ENCODE peak calls at places on chromosomes 7 and 10, in seven cellular contexts. One of them, this sample, is unnamed.

GRCh38 chr7:18163091-18163490 is 135.4 kb upstream of the PRPS1L1 start:
- DNase-seq in PC-3: no peak
- DNase-seq in neural progenitor cell: no peak
- DNase-seq in GM23338: no peak
- DNase-seq in HCT116: no peak
- DNase-seq in OCI-LY7: no peak
- DNase-seq in SK-N-SH: no peak
- DNase-seq in this sample: no peak

GRCh38 chr7:69534461-69535041 is 63.7 kb upstream of the AUTS2 start:
- DNase-seq in PC-3: no peak
- DNase-seq in neural progenitor cell: peak
- DNase-seq in GM23338: peak
- DNase-seq in HCT116: no peak
- DNase-seq in OCI-LY7: no peak
- DNase-seq in SK-N-SH: no peak
- DNase-seq in this sample: no peak

GRCh38 chr10:725786-726185 is 36.3 kb upstream of the DIP2C start:
- DNase-seq in PC-3: no peak
- DNase-seq in neural progenitor cell: no peak
- DNase-seq in GM23338: no peak
- DNase-seq in HCT116: no peak
- DNase-seq in OCI-LY7: no peak
- DNase-seq in SK-N-SH: no peak
- DNase-seq in this sample: no peak

GRCh38 chr10:85445702-85446101 is 920.9 kb downstream of the GRID1 start:
- DNase-seq in PC-3: no peak
- DNase-seq in neural progenitor cell: no peak
- DNase-seq in GM23338: no peak
- DNase-seq in HCT116: no peak
- DNase-seq in OCI-LY7: no peak
- DNase-seq in SK-N-SH: no peak
- DNase-seq in this sample: no peak

GRCh38 chr7:44748948-44749731 is 493 bp downstream of the ZMIZ2 start:
- DNase-seq in PC-3: no peak
- DNase-seq in neural progenitor cell: peak
- DNase-seq in GM23338: peak
- DNase-seq in HCT116: no peak
- DNase-seq in OCI-LY7: peak
- DNase-seq in SK-N-SH: peak
- DNase-seq in this sample: peak

GRCh38 chr7:6128205-6128604 is 97.0 kb downstream of the ANKRD61 start:
- DNase-seq in PC-3: no peak
- DNase-seq in neural progenitor cell: no peak
- DNase-seq in GM23338: no peak
- DNase-seq in HCT116: no peak
- DNase-seq in OCI-LY7: no peak
- DNase-seq in SK-N-SH: no peak
- DNase-seq in this sample: no peak

GRCh38 chr7:105790996-105791395 is 85.4 kb downstream of the ATXN7L1 start:
- DNase-seq in PC-3: peak
- DNase-seq in neural progenitor cell: no peak
- DNase-seq in GM23338: no peak
- DNase-seq in HCT116: peak
- DNase-seq in OCI-LY7: no peak
- DNase-seq in SK-N-SH: no peak
- DNase-seq in this sample: no peak

GRCh38 chr7:38232475-38233366 is 40.7 kb downstream of the TARP start:
- DNase-seq in PC-3: no peak
- DNase-seq in neural progenitor cell: no peak
- DNase-seq in GM23338: no peak
- DNase-seq in HCT116: no peak
- DNase-seq in OCI-LY7: no peak
- DNase-seq in SK-N-SH: no peak
- DNase-seq in this sample: no peak

GRCh38 chr7:129831424-129832058 is 121.2 kb downstream of the UBE2H start:
- DNase-seq in PC-3: peak
- DNase-seq in neural progenitor cell: peak
- DNase-seq in GM23338: peak
- DNase-seq in HCT116: peak
- DNase-seq in OCI-LY7: no peak
- DNase-seq in SK-N-SH: no peak
- DNase-seq in this sample: peak

GRCh38 chr10:78178940-78179339 is 145.3 kb downstream of the RPS24 start:
- DNase-seq in PC-3: peak
- DNase-seq in neural progenitor cell: no peak
- DNase-seq in GM23338: peak
- DNase-seq in HCT116: no peak
- DNase-seq in OCI-LY7: no peak
- DNase-seq in SK-N-SH: no peak
- DNase-seq in this sample: no peak

GRCh38 chr10:113705344-113705878 is 25.7 kb downstream of the CASP7 start:
- DNase-seq in PC-3: no peak
- DNase-seq in neural progenitor cell: no peak
- DNase-seq in GM23338: no peak
- DNase-seq in HCT116: no peak
- DNase-seq in OCI-LY7: no peak
- DNase-seq in SK-N-SH: no peak
- DNase-seq in this sample: no peak

GRCh38 chr10:79221110-79222051 is 125.9 kb upstream of the PPIF start:
- DNase-seq in PC-3: no peak
- DNase-seq in neural progenitor cell: peak
- DNase-seq in GM23338: peak
- DNase-seq in HCT116: no peak
- DNase-seq in OCI-LY7: no peak
- DNase-seq in SK-N-SH: peak
- DNase-seq in this sample: peak

GRCh38 chr7:80879849-80880248 is 39.0 kb downstream of the SEMA3C start:
- DNase-seq in PC-3: peak
- DNase-seq in neural progenitor cell: no peak
- DNase-seq in GM23338: no peak
- DNase-seq in HCT116: no peak
- DNase-seq in OCI-LY7: no peak
- DNase-seq in SK-N-SH: no peak
- DNase-seq in this sample: no peak
- TF ChIP-seq EZH2phosphoT487 in PC-3: no peak
- TF ChIP-seq EZH2phosphoT487 in neural progenitor cell: no peak
- TF ChIP-seq EZH2phosphoT487 in GM23338: no peak
- TF ChIP-seq EZH2phosphoT487 in HCT116: no peak
- TF ChIP-seq EZH2phosphoT487 in OCI-LY7: no peak
- TF ChIP-seq EZH2phosphoT487 in SK-N-SH: no peak
- TF ChIP-seq EZH2phosphoT487 in this sample: no peak

DNA sequence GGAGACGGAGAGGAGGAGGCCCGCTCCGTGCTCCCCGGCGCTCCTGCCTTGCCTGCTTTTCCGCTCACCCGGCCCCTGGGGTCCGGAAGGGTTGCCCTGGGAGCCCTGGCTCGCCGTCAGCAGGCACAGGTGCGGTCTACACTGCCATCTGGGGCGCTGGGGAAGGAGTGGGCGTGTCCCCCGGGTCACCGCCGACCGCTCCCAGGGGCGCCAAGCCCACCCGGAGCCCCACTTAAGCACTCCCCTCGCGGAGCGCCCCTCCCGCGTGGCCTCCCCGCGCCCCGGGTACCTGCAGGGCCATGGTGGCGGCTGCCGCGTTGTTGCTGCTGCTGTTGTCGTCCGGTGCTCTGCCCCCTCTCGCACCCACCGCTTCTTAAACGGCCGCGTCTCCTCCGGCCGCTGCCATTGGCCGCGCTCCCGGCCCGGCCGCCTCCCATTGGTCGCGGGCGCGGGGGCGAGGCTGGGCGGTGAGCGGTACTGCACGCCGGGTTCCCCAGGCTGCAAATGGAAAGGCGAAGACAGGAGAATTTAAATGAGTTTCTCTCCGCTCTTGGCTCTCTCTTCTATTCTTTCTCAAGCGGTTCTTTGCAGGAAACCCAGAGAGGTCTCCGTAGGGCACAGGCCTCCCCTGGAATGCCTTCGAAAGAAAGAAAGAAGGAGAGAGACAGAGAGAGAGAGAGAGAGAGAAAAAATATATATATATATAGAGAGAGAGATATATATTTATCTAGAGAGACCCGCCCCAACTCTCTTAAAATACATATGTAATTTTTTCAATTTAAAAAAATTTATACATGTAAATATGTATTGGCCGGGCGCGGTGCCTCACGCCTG is at the start of gene ACBD7:
- DNase-seq in PC-3: peak
- DNase-seq in neural progenitor cell: peak
- DNase-seq in GM23338: peak
- DNase-seq in HCT116: peak
- DNase-seq in OCI-LY7: peak
- DNase-seq in SK-N-SH: peak
- DNase-seq in this sample: peak
- TF ChIP-seq CTCF in PC-3: no peak
- TF ChIP-seq CTCF in neural progenitor cell: peak
- TF ChIP-seq CTCF in GM23338: peak
- TF ChIP-seq CTCF in HCT116: no peak
- TF ChIP-seq CTCF in OCI-LY7: peak
- TF ChIP-seq CTCF in SK-N-SH: peak
- TF ChIP-seq CTCF in this sample: no peak

GRCh38 chr10:3926268-3926667 is 141.3 kb upstream of the KLF6 start:
- DNase-seq in PC-3: no peak
- DNase-seq in neural progenitor cell: no peak
- DNase-seq in GM23338: no peak
- DNase-seq in HCT116: no peak
- DNase-seq in OCI-LY7: no peak
- DNase-seq in SK-N-SH: no peak
- DNase-seq in this sample: no peak
- H3K27ac ChIP-seq in PC-3: no peak
- H3K27ac ChIP-seq in neural progenitor cell: no peak
- H3K27ac ChIP-seq in GM23338: no peak
- H3K27ac ChIP-seq in HCT116: no peak
- H3K27ac ChIP-seq in OCI-LY7: no peak
- H3K27ac ChIP-seq in SK-N-SH: no peak
- H3K27ac ChIP-seq in this sample: no peak

DNA sequence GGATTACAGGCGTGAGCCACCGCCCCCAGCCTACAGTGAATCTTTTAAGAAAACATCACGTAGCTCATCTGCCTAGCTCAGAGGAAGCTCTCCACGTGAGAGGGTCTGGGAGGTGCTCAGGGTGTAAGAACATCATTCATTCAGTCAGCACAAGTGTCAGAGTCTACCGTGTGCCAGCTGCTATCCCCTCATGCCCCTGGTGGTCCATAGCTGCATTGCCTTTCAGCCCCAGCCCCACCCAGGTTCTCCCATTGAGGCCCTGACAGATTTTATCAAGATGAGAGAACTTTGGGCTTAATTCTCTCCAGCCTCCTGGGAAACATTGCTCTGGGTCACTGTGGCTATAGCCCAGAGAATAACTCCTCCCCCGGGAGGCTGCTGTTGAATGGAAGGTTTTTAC is 45.1 kb downstream of the ZNF503 start:
- DNase-seq in PC-3: no peak
- DNase-seq in neural progenitor cell: no peak
- DNase-seq in GM23338: peak
- DNase-seq in HCT116: no peak
- DNase-seq in OCI-LY7: no peak
- DNase-seq in SK-N-SH: no peak
- DNase-seq in this sample: no peak
- TF ChIP-seq EZH2phosphoT487 in PC-3: no peak
- TF ChIP-seq EZH2phosphoT487 in neural progenitor cell: no peak
- TF ChIP-seq EZH2phosphoT487 in GM23338: no peak
- TF ChIP-seq EZH2phosphoT487 in HCT116: no peak
- TF ChIP-seq EZH2phosphoT487 in OCI-LY7: no peak
- TF ChIP-seq EZH2phosphoT487 in SK-N-SH: no peak
- TF ChIP-seq EZH2phosphoT487 in this sample: no peak

GRCh38 chr10:30358206-30358605 is 9.1 kb upstream of the MTPAP start:
- DNase-seq in PC-3: no peak
- DNase-seq in neural progenitor cell: no peak
- DNase-seq in GM23338: no peak
- DNase-seq in HCT116: no peak
- DNase-seq in OCI-LY7: no peak
- DNase-seq in SK-N-SH: no peak
- DNase-seq in this sample: no peak

GRCh38 chr10:30355601-30356000 is 6.5 kb upstream of the MTPAP start:
- DNase-seq in PC-3: no peak
- DNase-seq in neural progenitor cell: no peak
- DNase-seq in GM23338: no peak
- DNase-seq in HCT116: no peak
- DNase-seq in OCI-LY7: no peak
- DNase-seq in SK-N-SH: no peak
- DNase-seq in this sample: no peak

GRCh38 chr10:30357075-30357801 is 8.2 kb upstream of the MTPAP start:
- DNase-seq in PC-3: peak
- DNase-seq in neural progenitor cell: no peak
- DNase-seq in GM23338: no peak
- DNase-seq in HCT116: no peak
- DNase-seq in OCI-LY7: no peak
- DNase-seq in SK-N-SH: no peak
- DNase-seq in this sample: no peak

GRCh38 chr10:30357806-30358205 is 8.7 kb upstream of the MTPAP start:
- DNase-seq in PC-3: no peak
- DNase-seq in neural progenitor cell: no peak
- DNase-seq in GM23338: no peak
- DNase-seq in HCT116: no peak
- DNase-seq in OCI-LY7: no peak
- DNase-seq in SK-N-SH: no peak
- DNase-seq in this sample: no peak

GRCh38 chr10:30359373-30360206 is 10.5 kb upstream of the MTPAP start:
- DNase-seq in PC-3: peak
- DNase-seq in neural progenitor cell: peak
- DNase-seq in GM23338: peak
- DNase-seq in HCT116: peak
- DNase-seq in OCI-LY7: peak
- DNase-seq in SK-N-SH: peak
- DNase-seq in this sample: peak
- TF ChIP-seq CTCF in PC-3: peak
- TF ChIP-seq CTCF in neural progenitor cell: peak
- TF ChIP-seq CTCF in GM23338: peak
- TF ChIP-seq CTCF in HCT116: peak
- TF ChIP-seq CTCF in OCI-LY7: peak
- TF ChIP-seq CTCF in SK-N-SH: peak
- TF ChIP-seq CTCF in this sample: peak

GRCh38 chr7:96320437-96320836 is 1.5 kb downstream of the SLC25A13 start:
- DNase-seq in PC-3: no peak
- DNase-seq in neural progenitor cell: no peak
- DNase-seq in GM23338: no peak
- DNase-seq in HCT116: no peak
- DNase-seq in OCI-LY7: no peak
- DNase-seq in SK-N-SH: no peak
- DNase-seq in this sample: no peak

GRCh38 chr7:96316949-96317348 is 4.9 kb downstream of the SLC25A13 start:
- DNase-seq in PC-3: peak
- DNase-seq in neural progenitor cell: no peak
- DNase-seq in GM23338: peak
- DNase-seq in HCT116: no peak
- DNase-seq in OCI-LY7: no peak
- DNase-seq in SK-N-SH: no peak
- DNase-seq in this sample: no peak

GRCh38 chr7:96321670-96322372 is at the start of gene SLC25A13:
- DNase-seq in PC-3: peak
- DNase-seq in neural progenitor cell: peak
- DNase-seq in GM23338: peak
- DNase-seq in HCT116: peak
- DNase-seq in OCI-LY7: no peak
- DNase-seq in SK-N-SH: peak
- DNase-seq in this sample: peak

GRCh38 chr7:96321041-96321669 is 743 bp downstream of the SLC25A13 start:
- DNase-seq in PC-3: peak
- DNase-seq in neural progenitor cell: peak
- DNase-seq in GM23338: peak
- DNase-seq in HCT116: peak
- DNase-seq in OCI-LY7: peak
- DNase-seq in SK-N-SH: peak
- DNase-seq in this sample: peak

GRCh38 chr7:96319444-96319843 is 2.5 kb downstream of the SLC25A13 start:
- DNase-seq in PC-3: no peak
- DNase-seq in neural progenitor cell: no peak
- DNase-seq in GM23338: no peak
- DNase-seq in HCT116: no peak
- DNase-seq in OCI-LY7: no peak
- DNase-seq in SK-N-SH: no peak
- DNase-seq in this sample: no peak
- H3K27ac ChIP-seq in PC-3: no peak
- H3K27ac ChIP-seq in neural progenitor cell: no peak
- H3K27ac ChIP-seq in GM23338: no peak
- H3K27ac ChIP-seq in HCT116: no peak
- H3K27ac ChIP-seq in OCI-LY7: no peak
- H3K27ac ChIP-seq in SK-N-SH: no peak
- H3K27ac ChIP-seq in this sample: no peak